ENCODE peak calls at places on chromosomes 6 and 20, in eight cellular contexts. O is prostate gland, K is aorta, X is Peyer's patch, Q is endothelial cell of umbilical vein, Z is H9, N is A549, B is heart left ventricle. C is an unnamed sample.
A peak's percentile ranks its signal among the peaks of the same experiment; 100 is the strongest.

GRCh38 chr6:148407372-148407771 is 64.7 kb downstream of the SASH1 start:
- DNase-seq in Z (no peak), N (peak; percentile 30), K (peak; percentile 60), X (no peak), B (no peak), O (no peak), Q (peak; percentile 97), C (no peak)

GRCh38 chr20:63534831-63535651 is 2.1 kb downstream of the PTK6 start:
- DNase-seq in Q (no peak), K (peak; percentile 51), B (no peak), X (no peak), N (no peak), Z (no peak), O (no peak), C (peak; percentile 90)

GRCh38 chr6:132218063-132218696 is 183.1 kb downstream of the MOXD1 start:
- DNase-seq in Q (peak; percentile 63), N (no peak), B (no peak), K (no peak), O (no peak), Z (no peak), X (no peak), C (no peak)

GRCh38 chr20:23530937-23531567 is 37.2 kb downstream of the CST9L start:
- DNase-seq in N (no peak), B (no peak), Q (no peak), X (no peak), O (no peak), Z (no peak), K (no peak), C (no peak)

GRCh38 chr6:111764238-111765182 is 108.7 kb downstream of the FYN start:
- DNase-seq in N (no peak), Z (peak; percentile 49), X (peak; percentile 80), O (no peak), Q (no peak), K (no peak), B (no peak), C (peak; percentile 49)

GRCh38 chr6:145633981-145634627 is 101.2 kb downstream of the EPM2A start:
- DNase-seq in K (peak; percentile 87), Z (peak; percentile 86), O (peak; percentile 65), X (peak; percentile 70), B (peak; percentile 83), Q (peak; percentile 78), N (peak; percentile 66), C (peak; percentile 85)

GRCh38 chr6:124822118-124822746 is 140.0 kb upstream of the RNF217 start:
- DNase-seq in X (no peak), K (no peak), Z (no peak), Q (no peak), O (no peak), N (no peak), B (no peak), C (no peak)

GRCh38 chr20:5171790-5172164 is 45.0 kb downstream of the CDS2 start:
- DNase-seq in X (no peak), N (no peak), Z (no peak), B (no peak), O (no peak), Q (no peak), K (no peak), C (no peak)

GRCh38 chr20:18928626-18929025 is 115.0 kb downstream of the SCP2D1 start:
- DNase-seq in O (no peak), K (no peak), Z (no peak), X (no peak), B (no peak), N (no peak), Q (no peak), C (no peak)

GRCh38 chr6:105898286-105898685 is 187.8 kb upstream of the PRDM1 start:
- DNase-seq in B (no peak), K (no peak), N (no peak), Z (no peak), Q (no peak), O (no peak), X (no peak), C (peak; percentile 19)

GRCh38 chr20:17622851-17623508 is 53.1 kb downstream of the DSTN start:
- DNase-seq in B (peak; percentile 18), Q (no peak), O (no peak), N (no peak), X (no peak), Z (no peak), K (peak; percentile 37), C (no peak)

GRCh38 chr6:162960674-162961457 is 233.1 kb downstream of the PACRG start:
- DNase-seq in B (no peak), Q (no peak), K (no peak), Z (no peak), N (no peak), O (no peak), X (no peak), C (no peak)

GRCh38 chr6:90249044-90249443 is 47.6 kb downstream of the BACH2 start:
- DNase-seq in X (no peak), O (no peak), Q (no peak), B (no peak), K (no peak), N (no peak), Z (no peak), C (no peak)

GRCh38 chr6:24394777-24395437 is 7.8 kb upstream of the MRS2 start:
- DNase-seq in B (no peak), X (no peak), Z (no peak), O (no peak), N (no peak), K (no peak), Q (no peak), C (no peak)

GRCh38 chr6:24401458-24401857 is 1.3 kb upstream of the MRS2 start:
- DNase-seq in Q (no peak), B (no peak), K (no peak), N (no peak), O (no peak), X (no peak), Z (peak; percentile 73), C (no peak)

GRCh38 chr6:24397631-24398030 is 5.1 kb upstream of the MRS2 start:
- DNase-seq in Z (no peak), B (no peak), N (no peak), K (no peak), X (no peak), O (no peak), Q (no peak), C (no peak)

GRCh38 chr6:24394061-24394460 is 8.7 kb upstream of the MRS2 start:
- DNase-seq in Q (no peak), K (no peak), N (no peak), O (no peak), B (no peak), X (no peak), Z (no peak), C (no peak)

DNA sequence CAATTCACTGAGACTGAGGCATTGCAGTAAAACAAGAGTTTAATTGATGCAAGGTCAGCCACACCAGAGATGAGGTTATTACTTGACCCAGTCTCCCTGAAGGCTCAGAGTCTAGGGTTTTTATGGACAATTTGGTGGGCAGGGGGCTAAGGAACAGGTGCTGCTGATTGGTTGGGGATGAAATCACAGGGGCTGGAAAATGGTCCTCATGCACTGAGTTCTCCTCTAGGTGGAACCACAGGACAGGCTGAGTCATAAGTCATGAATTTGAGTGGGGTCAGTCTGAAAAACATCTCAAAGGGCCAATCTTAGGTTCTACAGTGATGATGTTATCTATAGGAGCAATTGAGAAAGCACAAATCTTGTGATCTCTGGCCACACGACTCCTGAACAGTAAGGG is 6.0 kb upstream of the MRS2 start:
- DNase-seq in X (no peak), K (no peak), O (no peak), Z (no peak), N (no peak), B (no peak), Q (no peak), C (no peak)
- H3K27ac ChIP-seq in X (no peak overlapping the region), K (no peak overlapping the region), O (no peak overlapping the region), Z (no peak overlapping the region), N (no peak overlapping the region), B (no peak overlapping the region), Q (no peak overlapping the region), C (no peak overlapping the region)

GRCh38 chr20:36601546-36601945 is 4.0 kb upstream of the RAB5IF start:
- DNase-seq in X (no peak), K (no peak), O (no peak), B (no peak), N (no peak), Z (no peak), Q (no peak), C (no peak)
- H3K27ac ChIP-seq in X (no peak overlapping the region), K (no peak overlapping the region), O (no peak overlapping the region), B (no peak overlapping the region), N (no peak overlapping the region), Z (no peak overlapping the region), Q (no peak overlapping the region), C (no peak overlapping the region)

GRCh38 chr20:60054716-60055371 is 96.6 kb downstream of the CDH26 start:
- DNase-seq in B (no peak), X (no peak), Z (peak; percentile 20), N (no peak), Q (no peak), K (no peak), O (no peak), C (no peak)
- H3K27ac ChIP-seq in B (peak overlapping the region; percentile 80), X (no peak overlapping the region), Z (no peak overlapping the region), N (no peak overlapping the region), Q (no peak overlapping the region), K (no peak overlapping the region), O (no peak overlapping the region), C (no peak overlapping the region)

GRCh38 chr6:137200288-137200687 is 18.9 kb downstream of the IFNGR1 start:
- DNase-seq in Z (no peak), Q (no peak), B (no peak), X (no peak), K (no peak), N (no peak), O (no peak), C (no peak)
- H3K27ac ChIP-seq in Z (no peak overlapping the region), Q (no peak overlapping the region), B (no peak overlapping the region), X (no peak overlapping the region), K (no peak overlapping the region), N (no peak overlapping the region), O (no peak overlapping the region), C (no peak overlapping the region)

GRCh38 chr20:53786071-53786444 is 192.4 kb upstream of the ZNF217 start:
- DNase-seq in Q (no peak), X (no peak), K (no peak), N (no peak), B (no peak), Z (no peak), O (peak; percentile 76), C (no peak)

GRCh38 chr20:53786445-53787267 is 193.0 kb upstream of the ZNF217 start:
- DNase-seq in N (peak; percentile 77), Z (no peak), O (peak; percentile 42), K (no peak), Q (peak; percentile 70), X (peak; percentile 1), B (no peak), C (peak; percentile 20)

GRCh38 chr20:53782612-53783246 is 189.1 kb upstream of the ZNF217 start:
- DNase-seq in B (no peak), K (no peak), Q (no peak), Z (no peak), N (no peak), X (no peak), O (no peak), C (no peak)

GRCh38 chr20:53783768-53784167 is 190.1 kb upstream of the ZNF217 start:
- DNase-seq in B (no peak), X (no peak), Q (no peak), N (no peak), K (no peak), Z (no peak), O (no peak), C (no peak)

DNA sequence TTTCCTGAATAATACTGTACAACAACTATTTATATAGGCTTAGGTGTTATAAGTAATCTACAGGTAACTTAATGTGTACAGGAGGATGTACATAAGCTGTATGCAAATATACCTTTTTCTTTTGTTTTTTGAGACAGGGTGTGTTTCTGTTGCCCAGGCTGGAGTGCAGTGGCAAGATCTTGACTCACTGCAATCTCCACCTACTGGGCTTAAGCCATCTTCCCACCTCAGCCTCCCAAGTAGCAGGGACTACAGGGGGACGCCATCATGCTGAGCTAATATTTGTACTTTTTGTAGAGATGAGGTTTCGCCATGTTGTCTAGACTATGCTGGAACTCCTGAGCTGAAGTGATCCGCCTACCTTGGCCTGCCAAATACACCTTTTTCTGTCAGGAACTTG is 191.7 kb upstream of the ZNF217 start:
- DNase-seq in O (no peak), X (no peak), B (no peak), Z (no peak), K (no peak), N (peak; percentile 63), Q (no peak), C (no peak)
- H3K27ac ChIP-seq in O (peak overlapping the region; percentile 74), X (peak overlapping the region; percentile 75), B (no peak overlapping the region), Z (no peak overlapping the region), K (no peak overlapping the region), N (peak overlapping the region; percentile 78), Q (no peak overlapping the region), C (peak overlapping the region; percentile 80)

C was measured in transverse colon.